ENCODE peak calls at places on chromosomes 7 and 10, in five cellular contexts. H, K, O, W and D are unnamed samples. For H3K27me3, the result is how much of the 10 kb centered on the place peaks cover.

GRCh38 chr10:78459639-78460037 is 426.0 kb downstream of the RPS24 start:
- DNase-seq in O (no peak), W (no peak), H (no peak), K (no peak), D (no peak)

GRCh38 chr7:103799298-103799697 is 190.2 kb downstream of the RELN start:
- DNase-seq in H (no peak), K (no peak), O (no peak), W (no peak), D (no peak)

GRCh38 chr7:5426226-5426475 is 2.5 kb upstream of the TNRC18 start:
- DNase-seq in O (no peak), W (no peak), K (no peak), H (no peak), D (no peak)

GRCh38 chr7:125780153-125780552 is 850.5 kb upstream of the POT1 start:
- DNase-seq in O (no peak), H (no peak), W (no peak), K (no peak), D (no peak)

GRCh38 chr7:82904871-82905270 is 257.8 kb downstream of the PCLO start:
- DNase-seq in H (no peak), W (no peak), K (no peak), O (no peak), D (no peak)

GRCh38 chr7:151549083-151549482 is 29.4 kb upstream of the RHEB start:
- DNase-seq in O (no peak), H (no peak), K (no peak), W (no peak), D (no peak)

GRCh38 chr10:86391986-86392722 is 25.6 kb upstream of the GRID1 start:
- DNase-seq in O (no peak), W (no peak), H (no peak), K (no peak), D (no peak)

GRCh38 chr7:21543528-21544302 is 876 bp downstream of the DNAH11 start:
- DNase-seq in H (peak), W (no peak), K (no peak), O (no peak), D (peak)

GRCh38 chr10:131686781-131687419 is 213.9 kb upstream of the PPP2R2D start:
- DNase-seq in K (no peak), H (no peak), W (no peak), O (no peak), D (no peak)

GRCh38 chr7:130444230-130444629 is 3.4 kb upstream of the CEP41 start:
- DNase-seq in W (no peak), H (no peak), K (no peak), O (no peak), D (no peak)

GRCh38 chr7:156544919-156545715 is 95.5 kb upstream of the RNF32 start:
- DNase-seq in W (no peak), K (no peak), O (no peak), H (no peak), D (no peak)

GRCh38 chr10:45179716-45180115 is 135.7 kb downstream of the OR13A1 start:
- DNase-seq in W (no peak), O (no peak), H (no peak), K (peak), D (no peak)

GRCh38 chr7:30750574-30751256 is 1.2 kb upstream of the INMT start:
- DNase-seq in W (peak), H (peak), K (peak), O (no peak), D (no peak)

GRCh38 chr7:30751257-30751650 is 681 bp upstream of the INMT start:
- DNase-seq in K (no peak), W (no peak), H (no peak), O (no peak), D (no peak)

GRCh38 chr7:30752979-30753378 is 1.0 kb downstream of the INMT start:
- DNase-seq in W (peak), O (peak), K (peak), H (no peak), D (no peak)

GRCh38 chr7:30751696-30752273 is at the start of gene INMT:
- DNase-seq in O (no peak), K (no peak), W (peak), H (no peak), D (no peak)

DNA sequence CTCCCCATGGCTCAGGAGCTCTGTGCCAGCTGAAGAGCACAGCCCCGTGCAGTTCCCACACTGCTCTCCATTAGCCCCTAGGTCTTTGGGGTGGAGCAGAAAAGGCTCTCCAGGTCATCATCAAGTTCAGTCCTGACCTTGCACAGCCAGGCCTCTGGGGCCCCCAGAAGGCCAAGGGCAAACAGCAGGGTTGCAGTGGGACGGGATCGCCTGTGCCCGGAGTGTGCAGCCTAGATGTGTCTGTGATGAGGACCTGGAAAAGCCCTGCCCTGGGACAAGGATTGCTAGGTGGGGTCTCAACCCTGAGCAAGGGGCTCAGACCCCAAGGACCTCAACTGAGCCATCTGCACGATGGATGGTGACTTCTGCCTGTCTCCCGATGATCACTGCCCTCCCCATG is 549 bp downstream of the INMT start:
- DNase-seq in K (no peak), O (no peak), H (no peak), W (no peak), D (no peak)
- H3K27ac ChIP-seq in K (peak), O (peak), H (peak), W (peak), D (no peak)

GRCh38 chr10:103069453-103070331 is 123.4 kb downstream of the NT5C2 start:
- DNase-seq in W (peak), K (no peak), H (peak), O (peak), D (peak)
- TF ChIP-seq CTCF in W (peak), K (peak), H (peak), O (peak), D (peak)

DNA sequence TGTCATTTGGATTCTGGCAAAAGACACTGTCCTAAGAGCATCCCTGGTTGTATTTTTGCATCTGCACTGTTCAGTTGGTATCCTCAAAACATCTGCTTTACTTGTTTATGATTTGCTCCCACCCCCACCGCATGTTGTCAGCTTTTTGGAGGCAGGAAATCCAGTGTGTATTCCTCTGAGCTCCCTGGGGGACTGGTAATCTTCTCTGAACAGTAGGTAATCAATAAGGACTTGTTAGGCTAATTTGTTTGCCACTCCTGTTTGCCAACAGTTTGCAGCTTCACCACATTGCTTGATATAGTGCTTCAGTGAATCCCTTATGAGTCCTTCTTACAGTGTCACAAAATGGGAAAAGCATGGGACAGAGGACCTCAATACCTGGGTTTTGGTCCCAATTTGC is 49.1 kb downstream of the FEZF1 start:
- DNase-seq in H (no peak), K (no peak), W (no peak), O (no peak), D (no peak)
- H3K27me3 ChIP-seq in H (under half), K (under half), W (under half), O (under half), D (under half)

GRCh38 chr7:2655870-2656614 is 24.3 kb downstream of the TTYH3 start:
- DNase-seq in W (no peak), O (no peak), H (no peak), K (peak), D (no peak)
- H3K27ac ChIP-seq in W (no peak), O (no peak), H (no peak), K (no peak), D (no peak)

DNA sequence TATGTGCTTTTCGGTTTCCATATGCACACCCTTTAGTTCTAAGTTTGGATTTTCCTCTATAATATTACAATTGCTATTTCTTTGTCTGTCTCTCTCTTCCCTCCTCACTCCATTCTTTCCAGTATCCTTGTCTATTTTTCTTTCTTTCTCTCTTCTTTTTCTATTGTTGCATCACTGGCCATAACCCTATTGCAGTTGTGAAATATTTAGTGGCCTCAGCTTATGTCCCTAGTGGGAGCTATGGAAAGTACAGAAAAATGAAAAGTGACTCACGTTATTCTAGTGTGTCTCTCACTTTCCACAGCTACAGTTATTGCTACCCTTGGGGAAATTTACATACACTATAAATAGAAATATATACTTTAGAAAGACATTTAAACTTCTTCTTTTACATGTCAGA is 59.1 kb downstream of the CNTNAP2 start:
- DNase-seq in K (no peak), O (no peak), H (no peak), W (no peak), D (no peak)
- TF ChIP-seq CTCF in K (no peak), O (no peak), H (no peak), W (no peak), D (no peak)

GRCh38 chr10:117472872-117473271 is 69.7 kb upstream of the EMX2 start:
- DNase-seq in K (no peak), O (no peak), W (no peak), H (no peak), D (no peak)
- H3K27me3 ChIP-seq in K (under half), O (under half), W (under half), H (under half), D (under half)

GRCh38 chr10:5774987-5775386 is 38.2 kb downstream of the GDI2 start:
- DNase-seq in H (no peak), O (no peak), W (no peak), K (no peak), D (no peak)
- H3K27ac ChIP-seq in H (no peak), O (peak), W (no peak), K (no peak), D (no peak)

GRCh38 chr7:64886956-64887545 is 16.0 kb upstream of the ZNF273 start:
- DNase-seq in K (no peak), W (no peak), H (no peak), O (peak), D (no peak)

GRCh38 chr7:64888901-64889685 is 14.0 kb upstream of the ZNF273 start:
- DNase-seq in H (peak), W (peak), O (peak), K (no peak), D (no peak)

GRCh38 chr7:64888561-64888900 is 14.5 kb upstream of the ZNF273 start:
- DNase-seq in H (no peak), O (peak), K (no peak), W (no peak), D (no peak)

GRCh38 chr7:64889686-64890162 is 13.3 kb upstream of the ZNF273 start:
- DNase-seq in H (no peak), W (no peak), K (no peak), O (no peak), D (no peak)

DNA sequence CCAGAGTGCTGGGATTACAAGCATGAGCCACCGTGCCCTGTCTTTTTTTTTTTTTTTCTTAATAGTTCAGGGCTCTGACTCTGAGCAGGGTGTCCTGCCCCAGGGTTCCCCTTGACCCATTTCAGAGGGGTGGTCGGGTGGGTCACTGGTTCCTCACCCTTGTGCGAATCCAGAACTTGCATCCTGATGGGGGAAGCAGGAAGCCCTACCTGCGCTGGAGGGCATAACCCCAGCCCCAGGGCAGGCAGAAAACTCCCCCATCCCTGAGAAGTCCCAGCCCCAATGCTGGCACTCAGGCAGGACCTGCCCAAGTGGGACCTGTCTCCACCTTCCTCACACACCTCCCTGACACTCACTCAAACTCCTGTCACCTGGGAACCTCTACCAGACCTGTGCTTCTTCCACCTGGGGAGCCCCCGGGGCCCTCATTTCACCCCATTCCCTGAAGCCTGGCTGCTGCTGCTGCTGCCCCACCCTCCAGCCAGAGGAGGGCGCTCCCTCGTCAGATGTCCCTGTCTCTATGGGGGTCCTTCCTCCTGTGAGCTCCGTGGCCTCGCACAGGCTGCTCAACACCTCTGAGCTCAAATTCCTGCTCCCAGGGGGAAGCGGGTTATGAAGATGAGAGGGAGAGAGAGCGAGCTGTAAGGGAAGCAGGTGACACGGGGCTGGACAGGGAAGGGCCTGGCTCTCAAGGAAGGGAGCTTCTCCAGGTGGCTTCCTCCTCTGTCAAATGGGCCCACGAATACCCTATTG is 15.1 kb upstream of the ZNF273 start:
- DNase-seq in W (no peak), O (peak), H (peak), K (no peak), D (no peak)
- TF ChIP-seq CTCF in W (peak), O (no peak), H (peak), K (peak), D (peak)